ENCODE peak calls at places on chromosome 2, in six cellular contexts. I is fibroblast of lung; M is NB4; K is CD4-positive, alpha-beta T cell; Z is stomach; O is progenitor cell of endocrine pancreas. X is an unnamed sample.

GRCh38 chr2:173752152-173752551 is 213.0 kb downstream of the SP3 start:
- DNase-seq in I (peak), M (peak), K (no peak), Z (no peak), O (no peak), X (peak)

GRCh38 chr2:180677928-180678327 is 302.5 kb upstream of the UBE2E3 start:
- DNase-seq in I (no peak), M (no peak), K (no peak), Z (no peak), O (no peak), X (no peak)

GRCh38 chr2:43368483-43369385 is 142.3 kb upstream of the ZFP36L2 start:
- DNase-seq in I (peak), M (peak), K (no peak), Z (no peak), O (no peak), X (no peak)

GRCh38 chr2:96159084-96159830 is 14.0 kb upstream of the DUSP2 start:
- DNase-seq in I (no peak), M (no peak), K (no peak), Z (no peak), O (no peak), X (no peak)

GRCh38 chr2:138105358-138105757 is 141.1 kb downstream of the HNMT start:
- DNase-seq in I (peak), M (no peak), K (no peak), Z (no peak), O (no peak), X (no peak)

GRCh38 chr2:151760139-151760650 is 25.9 kb upstream of the NEB start:
- DNase-seq in I (peak), M (no peak), K (no peak), Z (no peak), O (no peak), X (no peak)

GRCh38 chr2:224142397-224143312 is 103.6 kb upstream of the SERPINE2 start:
- DNase-seq in I (peak), M (no peak), K (no peak), Z (no peak), O (no peak), X (peak)

GRCh38 chr2:71796174-71796592 is 342.8 kb downstream of the DYSF start:
- DNase-seq in I (peak), M (no peak), K (no peak), Z (no peak), O (no peak), X (no peak)

GRCh38 chr2:207504513-207505171 is 25.1 kb upstream of the CREB1 start:
- DNase-seq in I (peak), M (no peak), K (no peak), Z (no peak), O (no peak), X (peak)

GRCh38 chr2:219571311-219572236 is at the start of gene OBSL1:
- DNase-seq in I (peak), M (peak), K (no peak), Z (peak), O (peak), X (peak)

GRCh38 chr2:234462218-234462992 is 34.5 kb downstream of the ARL4C start:
- DNase-seq in I (no peak), M (no peak), K (no peak), Z (no peak), O (no peak), X (no peak)

GRCh38 chr2:25369439-25369838 is 27.7 kb upstream of the DNMT3A start:
- DNase-seq in I (no peak), M (no peak), K (no peak), Z (peak), O (no peak), X (no peak)

GRCh38 chr2:11281221-11281620 is 63.2 kb downstream of the ROCK2 start:
- DNase-seq in I (no peak), M (no peak), K (no peak), Z (no peak), O (no peak), X (no peak)

GRCh38 chr2:15565994-15566671 is 5.0 kb upstream of the NBAS start:
- DNase-seq in I (no peak), M (no peak), K (no peak), Z (no peak), O (no peak), X (no peak)

GRCh38 chr2:15577071-15577706 is 14.5 kb upstream of the DDX1 start:
- DNase-seq in I (peak), M (peak), K (peak), Z (peak), O (peak), X (peak)

GRCh38 chr2:15568874-15569273 is 7.7 kb upstream of the NBAS start:
- DNase-seq in I (no peak), M (no peak), K (no peak), Z (no peak), O (no peak), X (no peak)

GRCh38 chr2:15569658-15570615 is 8.8 kb upstream of the NBAS start:
- DNase-seq in I (no peak), M (no peak), K (no peak), Z (no peak), O (no peak), X (no peak)

GRCh38 chr2:15571729-15572128 is 10.6 kb upstream of the NBAS start:
- DNase-seq in I (no peak), M (no peak), K (no peak), Z (no peak), O (no peak), X (no peak)
- TF ChIP-seq CTCF in I (no peak), M (no peak), K (no peak), Z (no peak), O (no peak), X (no peak)

GRCh38 chr2:191245046-191245868 is at the start of gene MYO1B:
- DNase-seq in I (peak), M (peak), K (no peak), Z (peak), O (peak), X (peak)
- TF ChIP-seq CTCF in I (peak), M (peak), K (no peak), Z (no peak), O (peak), X (peak)

GRCh38 chr2:167264380-167264779 is 376.1 kb downstream of the XIRP2 start:
- DNase-seq in I (no peak), M (peak), K (no peak), Z (no peak), O (no peak), X (peak)
- TF ChIP-seq CTCF in I (peak), M (peak), K (no peak), Z (no peak), O (peak), X (peak)

GRCh38 chr2:200575957-200576356 is 9.9 kb upstream of the AOX1 start:
- DNase-seq in I (no peak), M (peak), K (no peak), Z (no peak), O (no peak), X (peak)
- TF ChIP-seq CTCF in I (peak), M (no peak), K (peak), Z (no peak), O (peak), X (peak)

GRCh38 chr2:296354-296753 is 8.5 kb upstream of the ALKAL2 start:
- DNase-seq in I (no peak), M (no peak), K (no peak), Z (no peak), O (no peak), X (no peak)
- TF ChIP-seq CTCF in I (no peak), M (no peak), K (no peak), Z (no peak), O (no peak), X (no peak)

X was measured in A673.